ENCODE peak calls at places on chromosome 21, in ten cellular contexts. A, H, M, X, V, D, O, Y, J and C are unnamed samples.

GRCh38 chr21:42581676-42582371 is 68.2 kb downstream of the SLC37A1 start:
- DNase-seq in A (no peak), H (no peak), M (no peak), X (no peak), V (no peak), D (no peak), O (no peak), Y (no peak), J (no peak), C (no peak)

GRCh38 chr21:45366931-45367401 is 38.0 kb upstream of the COL18A1 start:
- DNase-seq in A (no peak), H (no peak), M (no peak), X (no peak), V (no peak), D (no peak), O (peak; percentile 98), Y (no peak), J (no peak), C (no peak)

GRCh38 chr21:44953628-44954021 is 13.8 kb downstream of the SLX9 start:
- DNase-seq in A (no peak), H (no peak), M (no peak), X (no peak), V (no peak), D (no peak), O (no peak), Y (no peak), J (no peak), C (no peak)

GRCh38 chr21:34592120-34592561 is 22.8 kb downstream of the RCAN1 start:
- DNase-seq in A (no peak), H (no peak), M (no peak), X (no peak), V (no peak), D (no peak), O (no peak), Y (no peak), J (no peak), C (no peak)

GRCh38 chr21:42525676-42526378 is 12.2 kb downstream of the SLC37A1 start:
- DNase-seq in A (no peak), H (no peak), M (no peak), X (no peak), V (no peak), D (no peak), O (no peak), Y (no peak), J (no peak), C (no peak)

GRCh38 chr21:46622226-46622625 is 13.2 kb upstream of the PRMT2 start:
- DNase-seq in A (peak; percentile 39), H (peak; percentile 11), M (no peak), X (no peak), V (peak; percentile 24), D (peak; percentile 73), O (no peak), Y (no peak), J (no peak), C (no peak)

GRCh38 chr21:17818158-17819113 is 720 bp downstream of the C21orf91 start:
- DNase-seq in A (peak; percentile 50), H (peak; percentile 31), M (no peak), X (no peak), V (peak; percentile 30), D (peak; percentile 90), O (peak; percentile 39), Y (peak; percentile 31), J (peak; percentile 58), C (peak; percentile 26)

GRCh38 chr21:28099296-28099695 is 893.4 kb downstream of the LTN1 start:
- DNase-seq in A (no peak), H (no peak), M (no peak), X (no peak), V (no peak), D (no peak), O (no peak), Y (no peak), J (no peak), C (no peak)

GRCh38 chr21:26881504-26882228 is 36.5 kb upstream of the ADAMTS1 start:
- DNase-seq in A (no peak), H (no peak), M (no peak), X (no peak), V (no peak), D (peak; percentile 27), O (peak; percentile 36), Y (no peak), J (no peak), C (no peak)

GRCh38 chr21:30083120-30083945 is 83.3 kb downstream of the CLDN17 start:
- DNase-seq in A (no peak), H (no peak), M (no peak), X (no peak), V (no peak), D (no peak), O (no peak), Y (no peak), J (no peak), C (no peak)

GRCh38 chr21:40658237-40658636 is 188.7 kb downstream of the DSCAM start:
- DNase-seq in A (no peak), H (no peak), M (no peak), X (no peak), V (no peak), D (no peak), O (no peak), Y (no peak), J (no peak), C (no peak)

GRCh38 chr21:35316933-35317332 is 267.8 kb upstream of the RUNX1 start:
- DNase-seq in A (no peak), H (no peak), M (no peak), X (no peak), V (no peak), D (no peak), O (peak; percentile 19), Y (no peak), J (no peak), C (no peak)

GRCh38 chr21:46194374-46195334 is 10.4 kb upstream of the SPATC1L start:
- DNase-seq in A (no peak), H (no peak), M (no peak), X (no peak), V (no peak), D (no peak), O (no peak), Y (no peak), J (no peak), C (no peak)

GRCh38 chr21:32412162-32412997 is at the start of gene EVA1C:
- DNase-seq in A (peak; percentile 72), H (peak; percentile 83), M (no peak), X (peak; percentile 62), V (peak; percentile 79), D (peak; percentile 66), O (peak; percentile 56), Y (peak; percentile 59), J (peak; percentile 57), C (peak; percentile 67)

GRCh38 chr21:42731264-42732032 is 78.0 kb downstream of the PDE9A start:
- DNase-seq in A (no peak), H (no peak), M (no peak), X (no peak), V (no peak), D (no peak), O (no peak), Y (no peak), J (no peak), C (no peak)

GRCh38 chr21:35084869-35085268 is 35.8 kb upstream of the RUNX1 start:
- DNase-seq in A (no peak), H (no peak), M (no peak), X (no peak), V (no peak), D (no peak), O (peak; percentile 95), Y (no peak), J (no peak), C (no peak)

GRCh38 chr21:38995755-38996154 is 187.5 kb downstream of the PSMG1 start:
- DNase-seq in A (no peak), H (no peak), M (no peak), X (no peak), V (no peak), D (no peak), O (no peak), Y (no peak), J (no peak), C (no peak)

GRCh38 chr21:15152591-15152990 is 87.8 kb upstream of the NRIP1 start:
- DNase-seq in A (no peak), H (no peak), M (no peak), X (no peak), V (no peak), D (no peak), O (no peak), Y (no peak), J (no peak), C (no peak)

GRCh38 chr21:25879203-25879602 is 144.4 kb downstream of the GABPA start:
- DNase-seq in A (no peak), H (no peak), M (no peak), X (no peak), V (no peak), D (no peak), O (no peak), Y (no peak), J (no peak), C (no peak)

GRCh38 chr21:37917612-37918011 is 1.4 kb upstream of the KCNJ6 start:
- DNase-seq in A (no peak), H (no peak), M (no peak), X (no peak), V (no peak), D (no peak), O (peak; percentile 70), Y (no peak), J (no peak), C (no peak)

GRCh38 chr21:29638138-29638537 is 301.7 kb downstream of the GRIK1 start:
- DNase-seq in A (no peak), H (no peak), M (no peak), X (no peak), V (no peak), D (no peak), O (no peak), Y (no peak), J (no peak), C (no peak)

GRCh38 chr21:41885341-41886024 is 6.3 kb upstream of the PRDM15 start:
- DNase-seq in A (no peak), H (no peak), M (no peak), X (no peak), V (no peak), D (no peak), O (no peak), Y (no peak), J (no peak), C (no peak)

GRCh38 chr21:45853703-45854342 is 127.7 kb upstream of the COL6A1 start:
- DNase-seq in A (no peak), H (no peak), M (no peak), X (no peak), V (no peak), D (peak; percentile 3), O (no peak), Y (no peak), J (no peak), C (no peak)

GRCh38 chr21:42854246-42855010 is 24.9 kb downstream of the WDR4 start:
- DNase-seq in A (no peak), H (no peak), M (no peak), X (no peak), V (no peak), D (no peak), O (no peak), Y (no peak), J (no peak), C (no peak)

GRCh38 chr21:14889080-14889805 is 175.6 kb downstream of the NRIP1 start:
- DNase-seq in A (no peak), H (no peak), M (no peak), X (no peak), V (no peak), D (no peak), O (peak; percentile 76), Y (no peak), J (no peak), C (no peak)

GRCh38 chr21:15804247-15804985 is 74.6 kb downstream of the USP25 start:
- DNase-seq in A (no peak), H (no peak), M (no peak), X (no peak), V (no peak), D (no peak), O (no peak), Y (no peak), J (no peak), C (no peak)

GRCh38 chr21:25329227-25329626 is 278.1 kb downstream of the MRPL39 start:
- DNase-seq in A (no peak), H (no peak), M (no peak), X (no peak), V (no peak), D (no peak), O (peak; percentile 87), Y (no peak), J (no peak), C (no peak)

GRCh38 chr21:45418301-45419071 is 13.5 kb downstream of the COL18A1 start:
- DNase-seq in A (peak; percentile 3), H (no peak), M (no peak), X (peak; percentile 5), V (no peak), D (peak; percentile 72), O (no peak), Y (no peak), J (no peak), C (no peak)